ENCODE peak calls at places on chromosomes 11 and 22, in five cellular contexts. G is IMR-90, Y is K562, M is GM12878, E is A549. P is an unnamed sample.

GRCh38 chr22:27656970-27657369 is 144.6 kb downstream of the MN1 start:
- DNase-seq in G (no peak), M (no peak), E (no peak), Y (no peak), P (no peak)

GRCh38 chr11:69337211-69337721 is 43.3 kb downstream of the MYEOV start:
- DNase-seq in M (peak; percentile 66), E (no peak), G (peak; percentile 93), Y (no peak), P (no peak)

GRCh38 chr11:102010776-102011500 is 36.3 kb upstream of the CFAP300 start:
- DNase-seq in M (no peak), E (peak; percentile 77), G (peak; percentile 82), Y (peak; percentile 27), P (peak; percentile 17)

GRCh38 chr22:38034278-38034882 is 22.8 kb upstream of the PICK1 start:
- DNase-seq in M (peak; percentile 15), E (peak; percentile 82), G (peak; percentile 91), Y (peak; percentile 81), P (peak; percentile 42)

GRCh38 chr11:12543596-12544415 is 130.4 kb upstream of the TEAD1 start:
- DNase-seq in M (no peak), Y (no peak), G (no peak), E (peak; percentile 18), P (no peak)

GRCh38 chr11:32897103-32897502 is 4.5 kb downstream of the QSER1 start:
- DNase-seq in G (no peak), E (no peak), Y (no peak), M (no peak), P (no peak)

GRCh38 chr11:73359930-73360742 is 16.1 kb upstream of the RELT start:
- DNase-seq in Y (peak; percentile 63), E (peak; percentile 43), G (peak; percentile 49), M (no peak), P (peak; percentile 78)

GRCh38 chr22:27515091-27515523 is 286.4 kb downstream of the MN1 start:
- DNase-seq in E (no peak), M (no peak), Y (no peak), G (no peak), P (no peak)

GRCh38 chr22:45064313-45065268 is 54.8 kb upstream of the PHF21B start:
- DNase-seq in Y (peak; percentile 20), M (peak; percentile 7), G (peak; percentile 87), E (no peak), P (no peak)

GRCh38 chr11:133149698-133150097 is 382.6 kb downstream of the OPCML start:
- DNase-seq in G (no peak), M (no peak), E (no peak), Y (no peak), P (peak; percentile 15)

GRCh38 chr11:65378208-65378927 is 4.1 kb downstream of the SLC25A45 start:
- DNase-seq in G (no peak), Y (no peak), E (peak; percentile 38), M (no peak), P (no peak)

GRCh38 chr11:115581871-115582639 is 77.8 kb upstream of the CADM1 start:
- DNase-seq in M (no peak), E (peak; percentile 9), Y (no peak), G (peak; percentile 5), P (peak; percentile 58)

DNA sequence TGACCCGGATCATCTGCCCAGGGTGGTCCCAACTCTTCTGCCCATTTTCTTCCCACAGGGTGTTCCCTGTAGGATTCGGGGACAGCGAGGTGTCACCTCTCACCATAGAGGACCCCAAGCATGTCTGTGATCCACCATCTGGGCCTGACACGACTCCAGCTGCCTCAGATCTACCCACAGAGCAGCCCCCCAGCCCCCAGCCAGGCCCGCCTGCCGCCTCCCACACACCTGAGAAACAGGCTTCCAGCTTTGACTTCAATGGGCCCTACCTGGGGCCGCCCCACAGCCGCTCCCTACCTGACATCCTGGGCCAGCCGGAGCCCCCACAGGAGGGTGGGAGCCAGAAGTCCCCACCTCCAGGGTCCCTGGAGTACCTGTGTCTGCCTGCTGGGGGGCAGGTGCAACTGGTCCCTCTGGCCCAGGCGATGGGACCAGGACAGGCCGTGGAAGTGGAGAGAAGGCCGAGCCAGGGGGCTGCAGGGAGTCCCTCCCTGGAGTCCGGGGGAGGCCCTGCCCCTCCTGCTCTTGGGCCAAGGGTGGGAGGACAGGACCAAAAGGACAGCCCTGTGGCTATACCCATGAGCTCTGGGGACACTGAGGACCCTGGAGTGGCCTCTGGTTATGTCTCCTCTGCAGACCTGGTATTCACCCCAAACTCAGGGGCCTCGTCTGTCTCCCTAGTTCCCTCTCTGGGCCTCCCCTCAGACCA is 24.0 kb downstream of the CSF2RB start:
- DNase-seq in Y (no peak), G (no peak), E (no peak), M (no peak), P (no peak)
- TF ChIP-seq RCOR1 in Y (no peak), G (no peak), E (no peak), M (no peak), P (no peak)

DNA sequence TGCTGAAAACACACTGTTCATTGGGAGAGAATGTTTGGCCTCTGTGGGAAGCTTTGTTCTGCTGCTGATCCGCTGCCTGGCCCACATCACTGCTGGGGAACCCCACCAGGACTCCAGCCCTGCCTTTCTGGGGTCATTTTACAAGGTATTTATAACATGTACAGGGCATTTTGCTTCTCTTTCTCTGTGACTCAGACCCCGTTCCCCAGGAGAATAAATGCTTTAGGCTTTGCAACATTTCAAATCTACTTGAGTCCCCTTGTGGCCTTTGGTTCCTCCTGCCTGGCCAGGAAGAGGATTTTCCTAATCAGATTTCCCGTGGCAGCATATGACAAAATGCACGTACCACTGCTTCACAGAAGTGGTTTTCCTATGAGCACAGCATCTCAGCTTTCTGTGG is 43.0 kb downstream of the BTG4 start:
- DNase-seq in Y (no peak), G (peak; percentile 45), M (no peak), E (no peak), P (no peak)
- TF ChIP-seq RCOR1 in Y (no peak), G (no peak), M (no peak), E (no peak), P (no peak)

DNA sequence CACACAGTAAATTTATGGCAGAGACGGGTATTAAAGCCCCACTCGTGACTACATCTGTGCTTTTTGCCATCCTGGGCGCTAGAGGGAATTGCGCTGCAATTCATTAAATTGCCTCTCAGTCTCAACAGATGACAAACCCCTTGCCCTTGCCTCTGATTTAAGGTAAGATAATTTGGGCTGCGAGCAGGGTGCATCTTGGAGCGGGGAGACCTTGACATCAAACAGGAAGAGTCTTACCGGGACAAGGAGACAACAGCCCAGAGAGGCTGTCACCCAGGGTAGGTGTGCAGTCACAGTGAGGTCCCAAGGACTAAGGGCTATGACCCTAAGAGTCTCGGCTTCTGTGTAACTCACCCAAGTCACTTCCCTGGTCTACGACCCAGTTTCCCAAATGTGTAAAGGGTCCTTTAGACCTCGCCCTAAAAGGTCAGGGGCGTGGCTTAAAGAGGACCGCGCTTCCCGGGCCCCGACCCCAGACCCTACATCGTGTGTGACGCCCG is 427 bp upstream of the TOM1 start:
- DNase-seq in E (no peak), M (no peak), Y (no peak), G (no peak), P (peak; percentile 60)
- TF ChIP-seq RCOR1 in E (no peak), M (no peak), Y (no peak), G (no peak), P (no peak)

GRCh38 chr11:123474994-123475393 is 44.9 kb downstream of the GRAMD1B start:
- DNase-seq in E (peak; percentile 51), Y (no peak), G (peak; percentile 47), M (no peak), P (no peak)

GRCh38 chr11:123473941-123474668 is 44.0 kb downstream of the GRAMD1B start:
- DNase-seq in Y (no peak), E (peak; percentile 70), G (peak; percentile 98), M (no peak), P (no peak)

GRCh38 chr11:123469586-123469985 is 39.5 kb downstream of the GRAMD1B start:
- DNase-seq in Y (no peak), E (no peak), M (no peak), G (no peak), P (no peak)

GRCh38 chr11:123470862-123471261 is 40.8 kb downstream of the GRAMD1B start:
- DNase-seq in E (no peak), Y (no peak), G (no peak), M (no peak), P (no peak)

DNA sequence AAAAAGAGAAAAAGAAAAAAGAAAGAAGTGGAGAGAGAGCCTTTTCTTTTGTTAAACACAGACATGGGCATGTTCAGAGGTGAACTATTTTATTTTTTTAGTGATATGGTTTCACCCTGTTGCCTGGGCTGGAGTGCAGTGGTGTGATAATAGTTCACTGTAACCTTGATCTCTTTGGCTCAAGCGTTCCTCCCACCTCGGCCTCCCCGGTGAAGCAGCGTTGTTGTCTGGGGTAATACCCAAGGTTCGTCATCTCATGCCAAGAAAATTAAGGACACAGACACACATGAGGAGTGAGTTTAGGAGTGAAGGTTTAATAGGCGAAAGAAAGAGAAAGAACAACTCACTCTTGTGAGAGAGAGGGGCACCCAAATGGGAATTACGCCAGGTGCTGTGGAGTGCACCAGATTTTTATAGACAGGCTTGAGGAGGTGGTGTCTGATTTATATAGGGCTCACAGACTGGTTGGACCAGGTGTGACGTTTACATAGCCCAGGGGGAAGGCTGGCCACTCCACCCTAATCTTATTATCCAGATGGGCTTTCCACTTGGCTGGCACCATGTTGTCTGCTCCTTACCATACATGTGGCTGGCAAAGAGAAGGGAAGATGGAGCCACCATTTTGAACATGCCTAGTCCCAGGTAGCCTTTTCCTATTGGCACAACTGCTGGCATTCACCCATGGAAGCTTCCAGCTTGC is 42.3 kb downstream of the GRAMD1B start:
- DNase-seq in M (no peak), E (no peak), G (no peak), Y (no peak), P (no peak)
- TF ChIP-seq RCOR1 in M (no peak), E (no peak), G (no peak), Y (no peak), P (no peak)

GRCh38 chr11:63749624-63750023 is 19.0 kb downstream of the ZFTA start:
- DNase-seq in Y (no peak), E (no peak), M (no peak), G (no peak), P (no peak)
- TF ChIP-seq RCOR1 in Y (no peak), E (no peak), M (no peak), G (no peak), P (no peak)

GRCh38 chr22:19011075-19011474 is 75.0 kb upstream of the PRODH start:
- DNase-seq in G (no peak), Y (no peak), E (no peak), M (no peak), P (no peak)
- TF ChIP-seq RCOR1 in G (no peak), Y (no peak), E (no peak), M (no peak), P (no peak)

GRCh38 chr11:79119491-79120284 is 321.1 kb downstream of the TENM4 start:
- DNase-seq in E (no peak), G (no peak), M (no peak), Y (no peak), P (peak; percentile 60)

GRCh38 chr11:79116600-79116999 is 324.2 kb downstream of the TENM4 start:
- DNase-seq in M (no peak), G (no peak), Y (no peak), E (no peak), P (no peak)

GRCh38 chr11:79117488-79117887 is 323.3 kb downstream of the TENM4 start:
- DNase-seq in E (no peak), G (no peak), M (no peak), Y (no peak), P (no peak)

GRCh38 chr11:79122759-79123158 is 318.1 kb downstream of the TENM4 start:
- DNase-seq in M (no peak), E (peak; percentile 23), G (no peak), Y (no peak), P (no peak)

DNA sequence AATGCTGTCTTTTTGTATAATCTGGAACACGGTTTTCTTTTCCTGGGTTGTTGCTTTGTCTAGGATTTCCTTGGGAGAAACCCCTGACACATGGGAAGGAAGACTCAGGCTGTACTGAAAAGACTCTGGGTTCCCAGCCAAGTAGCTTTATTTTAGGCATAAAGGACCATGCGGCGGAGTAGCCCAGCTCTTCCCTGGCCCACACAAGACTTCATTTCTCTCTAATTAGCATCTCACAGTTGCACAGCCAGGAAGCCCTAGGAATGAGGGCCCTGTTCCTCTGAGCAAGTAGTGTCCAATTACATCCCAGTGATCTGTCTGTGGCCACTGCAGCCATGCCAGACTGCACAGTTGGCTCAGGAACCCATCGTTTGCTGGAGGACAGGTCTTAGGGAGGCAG is 319.5 kb downstream of the TENM4 start:
- DNase-seq in E (no peak), M (no peak), Y (no peak), G (peak; percentile 19), P (no peak)
- TF ChIP-seq RCOR1 in E (no peak), M (no peak), Y (no peak), G (no peak), P (no peak)

P was measured in SK-N-SH.